ENCODE peak calls at places on chromosomes 5 and 9, in four cellular contexts. O is ELR, E is RCC 7860, P is adrenal gland. Z is an unnamed sample.

GRCh38 chr9:70561805-70562395 is 147.4 kb upstream of the KLF9 start:
- DNase-seq in E (no peak), O (no peak), P (no peak), Z (no peak)

GRCh38 chr9:22256381-22256780 is 190.2 kb upstream of the DMRTA1 start:
- DNase-seq in O (no peak), P (no peak), E (no peak), Z (no peak)

GRCh38 chr9:77764894-77765780 is 117.0 kb upstream of the GNA14 start:
- DNase-seq in E (peak), O (peak), P (no peak), Z (peak)

GRCh38 chr5:142107729-142108431 is 699 bp upstream of the NDFIP1 start:
- DNase-seq in E (no peak), P (no peak), O (no peak), Z (no peak)

GRCh38 chr5:172115541-172115982 is 72.5 kb downstream of the STK10 start:
- DNase-seq in E (no peak), O (no peak), P (no peak), Z (no peak)

GRCh38 chr5:20105915-20106314 is 117.9 kb upstream of the CDH18 start:
- DNase-seq in P (no peak), O (no peak), E (no peak), Z (no peak)

GRCh38 chr9:35791321-35791921 is at the start of gene NPR2:
- DNase-seq in O (peak), P (peak), E (no peak), Z (no peak)

GRCh38 chr9:121709798-121710197 is 58.4 kb downstream of the DAB2IP start:
- DNase-seq in P (no peak), O (no peak), E (no peak), Z (no peak)

GRCh38 chr5:88934401-88934800 is 51.4 kb upstream of the MEF2C start:
- DNase-seq in E (no peak), P (no peak), O (no peak), Z (no peak)

GRCh38 chr5:178234753-178235599 is 2.4 kb upstream of the PHYKPL start:
- DNase-seq in P (peak), O (peak), E (peak), Z (peak)

GRCh38 chr5:110376281-110376916 is 350.1 kb downstream of the TMEM232 start:
- DNase-seq in P (no peak), O (peak), E (no peak), Z (peak)

GRCh38 chr5:175378444-175379028 is 65.4 kb downstream of the DRD1 start:
- DNase-seq in O (peak), E (peak), P (no peak), Z (no peak)

GRCh38 chr9:19992556-19992955 is 203.7 kb upstream of the SLC24A2 start:
- DNase-seq in P (no peak), O (peak), E (peak), Z (no peak)

GRCh38 chr9:34892886-34893285 is 65.2 kb upstream of the PHF24 start:
- DNase-seq in E (no peak), P (peak), O (no peak), Z (no peak)